ENCODE peak calls at places on chromosome 13, in seven cellular contexts. X, A, B, S, P, U and E are unnamed samples.

GRCh38 chr13:111897846-111898215 is 169.1 kb upstream of the SOX1 start:
- DNase-seq in X (no peak), A (no peak), B (no peak), S (no peak), P (no peak), U (no peak), E (no peak)

GRCh38 chr13:36108342-36108741 is 22.8 kb downstream of the DCLK1 start:
- DNase-seq in X (no peak), A (no peak), B (no peak), S (no peak), P (no peak), U (no peak), E (no peak)

GRCh38 chr13:112140366-112140765 is 73.4 kb downstream of the SOX1 start:
- DNase-seq in X (no peak), A (no peak), B (no peak), S (no peak), P (no peak), U (no peak), E (no peak)

GRCh38 chr13:26254583-26255102 is 714 bp downstream of the CDK8 start:
- DNase-seq in X (no peak), A (peak), B (no peak), S (peak), P (peak), U (peak), E (no peak)

GRCh38 chr13:67136157-67136556 is 94.0 kb downstream of the PCDH9 start:
- DNase-seq in X (no peak), A (no peak), B (no peak), S (no peak), P (no peak), U (no peak), E (no peak)

GRCh38 chr13:110125613-110126272 is 181.2 kb downstream of the COL4A1 start:
- DNase-seq in X (no peak), A (no peak), B (no peak), S (no peak), P (no peak), U (no peak), E (no peak)

GRCh38 chr13:90835826-90836225 is 511.7 kb upstream of the MIR17HG start:
- DNase-seq in X (no peak), A (no peak), B (no peak), S (no peak), P (no peak), U (no peak), E (no peak)

GRCh38 chr13:112174476-112175110 is 107.6 kb downstream of the SOX1 start:
- DNase-seq in X (no peak), A (no peak), B (no peak), S (no peak), P (no peak), U (no peak), E (no peak)

GRCh38 chr13:20669162-20669561 is 34.3 kb upstream of the IL17D start:
- DNase-seq in X (no peak), A (no peak), B (no peak), S (no peak), P (no peak), U (no peak), E (no peak)

GRCh38 chr13:76954568-76954967 is 6.3 kb downstream of the ACOD1 start:
- DNase-seq in X (no peak), A (no peak), B (no peak), S (no peak), P (peak), U (no peak), E (no peak)

GRCh38 chr13:63208811-63209210 is 1793.2 kb upstream of the PCDH20 start:
- DNase-seq in X (no peak), A (no peak), B (no peak), S (peak), P (no peak), U (no peak), E (no peak)

GRCh38 chr13:24680921-24681585 is 845 bp downstream of the ATP12A start:
- DNase-seq in X (no peak), A (no peak), B (no peak), S (no peak), P (no peak), U (no peak), E (no peak)

GRCh38 chr13:39415403-39415802 is 187.6 kb downstream of the LHFPL6 start:
- DNase-seq in X (peak), A (peak), B (no peak), S (peak), P (peak), U (peak), E (no peak)

GRCh38 chr13:110450016-110450900 is 111.3 kb downstream of the RAB20 start:
- DNase-seq in X (no peak), A (no peak), B (no peak), S (no peak), P (no peak), U (no peak), E (no peak)

GRCh38 chr13:43023244-43023931 is at the start of gene DNAJC15:
- DNase-seq in X (peak), A (peak), B (no peak), S (peak), P (peak), U (peak), E (peak)

GRCh38 chr13:114096811-114097503 is 35.5 kb downstream of the RASA3 start:
- DNase-seq in X (no peak), A (peak), B (no peak), S (no peak), P (no peak), U (no peak), E (no peak)

GRCh38 chr13:28744656-28745055 is 25.9 kb upstream of the SLC46A3 start:
- DNase-seq in X (no peak), A (no peak), B (no peak), S (no peak), P (no peak), U (no peak), E (no peak)

GRCh38 chr13:29454931-29455481 is 140.5 kb downstream of the SLC7A1 start:
- DNase-seq in X (peak), A (no peak), B (no peak), S (peak), P (peak), U (no peak), E (no peak)

GRCh38 chr13:68473834-68474326 is 1243.7 kb upstream of the PCDH9 start:
- DNase-seq in X (no peak), A (no peak), B (no peak), S (no peak), P (no peak), U (no peak), E (no peak)

GRCh38 chr13:39618546-39618945 is 15.6 kb upstream of the LHFPL6 start:
- DNase-seq in X (no peak), A (no peak), B (no peak), S (no peak), P (no peak), U (no peak), E (no peak)

GRCh38 chr13:41457589-41458186 is 338 bp downstream of the RGCC start:
- DNase-seq in X (no peak), A (no peak), B (no peak), S (no peak), P (peak), U (peak), E (no peak)

GRCh38 chr13:99404005-99404755 is 97.0 kb upstream of the GPR183 start:
- DNase-seq in X (no peak), A (no peak), B (no peak), S (no peak), P (no peak), U (no peak), E (no peak)

GRCh38 chr13:24076636-24077035 is 83.9 kb upstream of the SPATA13 start:
- DNase-seq in X (no peak), A (no peak), B (no peak), S (no peak), P (no peak), U (no peak), E (no peak)

GRCh38 chr13:53126803-53127202 is 98.2 kb downstream of the OLFM4 start:
- DNase-seq in X (no peak), A (peak), B (no peak), S (no peak), P (no peak), U (peak), E (no peak)

GRCh38 chr13:23470706-23471610 is 37.5 kb upstream of the SACS start:
- DNase-seq in X (no peak), A (no peak), B (no peak), S (peak), P (no peak), U (no peak), E (no peak)

GRCh38 chr13:98539655-98540054 is 37.3 kb downstream of the STK24 start:
- DNase-seq in X (no peak), A (no peak), B (no peak), S (peak), P (no peak), U (no peak), E (no peak)

GRCh38 chr13:91360246-91360751 is 12.8 kb downstream of the MIR17HG start:
- DNase-seq in X (no peak), A (no peak), B (no peak), S (no peak), P (no peak), U (no peak), E (no peak)

GRCh38 chr13:112443191-112444000 is 67.2 kb downstream of the SPACA7 start:
- DNase-seq in X (no peak), A (no peak), B (no peak), S (peak), P (peak), U (peak), E (no peak)

GRCh38 chr13:32323912-32324311 is 8.6 kb downstream of the BRCA2 start:
- DNase-seq in X (no peak), A (no peak), B (peak), S (peak), P (no peak), U (no peak), E (no peak)

GRCh38 chr13:31725841-31726240 is 13.5 kb upstream of the RXFP2 start:
- DNase-seq in X (no peak), A (no peak), B (no peak), S (peak), P (no peak), U (no peak), E (no peak)

GRCh38 chr13:41284512-41285288 is 21.3 kb upstream of the MTRF1 start:
- DNase-seq in X (peak), A (no peak), B (peak), S (peak), P (peak), U (no peak), E (peak)

GRCh38 chr13:41905600-41906254 is 55.2 kb downstream of the VWA8 start:
- DNase-seq in X (peak), A (no peak), B (peak), S (peak), P (peak), U (no peak), E (no peak)

GRCh38 chr13:40666905-40667621 is 622 bp upstream of the FOXO1 start:
- DNase-seq in X (no peak), A (peak), B (no peak), S (peak), P (peak), U (peak), E (no peak)

GRCh38 chr13:40132249-40132648 is 476.8 kb downstream of the COG6 start:
- DNase-seq in X (no peak), A (no peak), B (no peak), S (no peak), P (no peak), U (no peak), E (no peak)

DNA sequence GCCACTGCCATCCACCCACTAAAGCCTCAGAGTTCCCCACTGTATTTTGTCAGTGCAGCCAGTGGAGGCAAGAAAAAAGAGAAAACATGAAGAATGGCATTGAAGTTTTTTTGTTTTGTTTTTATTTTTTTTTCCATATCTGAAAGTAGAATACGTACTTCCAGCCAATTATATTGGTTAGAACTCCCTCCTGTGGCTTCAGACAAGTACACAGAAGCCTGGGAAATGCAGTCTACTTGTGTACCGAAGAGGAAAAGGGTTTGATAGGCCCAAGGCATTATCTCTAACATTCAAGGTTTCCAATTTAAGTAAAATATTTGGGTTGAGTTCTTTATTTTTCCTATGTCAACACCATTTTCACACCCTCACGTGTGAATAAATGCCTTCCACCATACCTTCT is 696.2 kb upstream of the GPC6 start:
- DNase-seq in X (no peak), A (no peak), B (no peak), S (no peak), P (peak), U (no peak), E (no peak)
- TF ChIP-seq CTCF in X (no peak), A (no peak), B (no peak), S (no peak), P (no peak), U (no peak), E (peak)

DNA sequence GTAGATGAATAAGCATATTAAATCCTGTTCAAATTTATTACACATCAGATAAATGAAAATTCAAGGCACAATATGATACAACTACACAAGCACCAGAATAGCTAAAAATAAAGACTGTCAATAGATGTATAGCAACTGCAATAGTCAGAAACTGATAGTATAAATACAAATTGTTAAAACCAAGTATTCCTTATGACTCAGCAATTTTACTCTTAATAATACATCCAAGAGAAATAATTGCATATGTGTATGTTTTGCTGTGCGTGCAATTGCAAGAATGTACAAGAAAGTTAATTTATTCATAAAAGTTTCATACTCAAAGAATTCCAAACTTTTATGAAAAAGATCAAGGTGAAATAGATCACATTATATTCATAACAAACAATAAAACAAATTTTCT is 1338.1 kb downstream of the OLFM4 start:
- DNase-seq in X (no peak), A (no peak), B (no peak), S (no peak), P (no peak), U (no peak), E (no peak)
- TF ChIP-seq CTCF in X (no peak), A (no peak), B (no peak), S (no peak), P (no peak), U (no peak), E (no peak)

DNA sequence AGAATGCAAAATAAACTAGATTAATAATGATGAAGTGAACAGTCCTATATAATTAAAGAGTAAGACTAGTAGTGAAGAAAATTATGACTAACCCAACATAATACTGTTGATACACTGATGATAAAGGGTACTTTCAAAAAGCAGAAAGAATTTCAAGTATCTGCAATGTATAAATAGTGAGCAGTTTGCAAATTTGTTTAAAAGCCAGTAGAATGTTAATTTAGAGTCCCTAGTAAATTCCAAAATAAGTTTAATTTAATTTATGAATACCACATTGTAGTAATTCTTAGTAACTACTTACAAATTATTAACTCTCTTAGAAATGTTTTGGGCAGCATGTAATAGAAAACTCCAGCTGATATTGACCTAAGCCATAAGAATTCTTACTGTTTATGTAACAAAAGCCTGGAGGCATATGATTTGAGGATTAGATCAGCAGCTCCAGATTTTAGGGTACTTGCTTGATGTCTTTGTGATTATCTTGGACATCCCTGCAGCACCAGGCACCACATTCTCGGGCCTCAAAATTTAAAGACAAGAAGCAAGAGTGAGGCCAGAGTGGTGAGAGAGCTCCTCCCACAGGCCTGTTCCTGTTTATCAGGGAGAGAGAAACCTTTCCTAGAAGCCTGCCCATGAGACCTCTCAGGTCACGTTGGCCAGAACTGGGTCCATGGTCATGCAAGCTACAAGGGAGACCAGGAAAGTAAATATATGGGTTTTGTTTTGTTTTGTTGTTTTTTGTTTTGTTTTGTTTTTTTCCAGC is 67.6 kb upstream of the TDRD3 start:
- DNase-seq in X (peak), A (no peak), B (peak), S (peak), P (peak), U (peak), E (no peak)
- TF ChIP-seq CTCF in X (peak), A (peak), B (peak), S (peak), P (peak), U (no peak), E (peak)

GRCh38 chr13:72952529-72953141 is 106.2 kb upstream of the KLF5 start:
- DNase-seq in X (no peak), A (no peak), B (no peak), S (no peak), P (no peak), U (no peak), E (no peak)
- TF ChIP-seq CTCF in X (peak), A (no peak), B (no peak), S (no peak), P (peak), U (no peak), E (no peak)

GRCh38 chr13:48975101-48975925 is at the start of gene FNDC3A:
- DNase-seq in X (peak), A (peak), B (peak), S (peak), P (peak), U (peak), E (peak)
- TF ChIP-seq CTCF in X (no peak), A (no peak), B (no peak), S (no peak), P (no peak), U (no peak), E (peak)

GRCh38 chr13:108305655-108306054 is 36.1 kb downstream of the TNFSF13B start:
- DNase-seq in X (no peak), A (no peak), B (no peak), S (no peak), P (no peak), U (no peak), E (no peak)
- TF ChIP-seq CTCF in X (no peak), A (no peak), B (no peak), S (no peak), P (no peak), U (no peak), E (no peak)